ENCODE peak calls at places on chromosome X, in seven cellular contexts. I is suprapubic skin, H is psoas muscle, K is heart right ventricle, B is hepatocyte, G is GM12878, M is SK-N-SH. F is an unnamed sample. For H3K27me3 and H3K4me1, the result is how much of the 10 kb centered on the place peaks cover.

GRCh38 chrX:87338510-87338909 is 179.1 kb upstream of the KLHL4 start:
- DNase-seq in I (no peak), H (no peak), K (no peak), B (peak), G (no peak), M (no peak), F (no peak)

GRCh38 chrX:70669120-70669519 is 224.5 kb downstream of the DLG3 start:
- DNase-seq in I (no peak), H (no peak), K (no peak), B (peak), G (no peak), M (no peak), F (no peak)

GRCh38 chrX:48045410-48046311 is 25.8 kb downstream of the ZNF630 start:
- DNase-seq in I (no peak), H (peak), K (peak), B (peak), G (no peak), M (no peak), F (no peak)

GRCh38 chrX:80285131-80285773 is 135.0 kb upstream of the TENT5D start:
- DNase-seq in I (no peak), H (no peak), K (no peak), B (peak), G (no peak), M (peak), F (no peak)

GRCh38 chrX:46979340-46979739 is 67.1 kb downstream of the JADE3 start:
- DNase-seq in I (no peak), H (no peak), K (no peak), B (no peak), G (no peak), M (no peak), F (no peak)

GRCh38 chrX:72045552-72046277 is 86.0 kb downstream of the RTL5 start:
- DNase-seq in I (no peak), H (no peak), K (no peak), B (no peak), G (no peak), M (peak), F (no peak)

GRCh38 chrX:48468693-48469691 is 1.1 kb downstream of the SLC38A5 start:
- DNase-seq in I (no peak), H (no peak), K (no peak), B (no peak), G (no peak), M (no peak), F (peak)

GRCh38 chrX:102654696-102655095 is 3.4 kb downstream of the GPRASP1 start:
- DNase-seq in I (no peak), H (no peak), K (no peak), B (no peak), G (no peak), M (no peak), F (no peak)

GRCh38 chrX:12890467-12890866 is 16.0 kb upstream of the TLR8 start:
- DNase-seq in I (no peak), H (no peak), K (no peak), B (no peak), G (peak), M (no peak), F (no peak)

GRCh38 chrX:16771483-16772398 is 14.5 kb upstream of the TXLNG start:
- DNase-seq in I (no peak), H (no peak), K (no peak), B (peak), G (no peak), M (peak), F (no peak)

GRCh38 chrX:1144293-1144692 is 68.2 kb downstream of the CRLF2 start:
- DNase-seq in I (no peak), H (no peak), K (no peak), B (no peak), G (no peak), M (no peak), F (no peak)

GRCh38 chrX:3346436-3347329 is at the start of gene MXRA5:
- DNase-seq in I (no peak), H (no peak), K (peak), B (peak), G (no peak), M (peak), F (peak)

GRCh38 chrX:153723351-153724251 is 586 bp downstream of the BCAP31 start:
- DNase-seq in I (no peak), H (no peak), K (peak), B (peak), G (no peak), M (peak), F (peak)

GRCh38 chrX:21968333-21968732 is 27.8 kb downstream of the SMS start:
- DNase-seq in I (no peak), H (no peak), K (no peak), B (no peak), G (no peak), M (no peak), F (no peak)

GRCh38 chrX:153722704-153723350 is 1.4 kb downstream of the BCAP31 start:
- DNase-seq in I (no peak), H (no peak), K (no peak), B (no peak), G (no peak), M (no peak), F (no peak)

GRCh38 chrX:24561121-24561520 is 86.0 kb downstream of the PCYT1B start:
- DNase-seq in I (no peak), H (no peak), K (no peak), B (no peak), G (no peak), M (peak), F (no peak)

GRCh38 chrX:134186362-134187121 is 50.4 kb upstream of the CCDC160 start:
- DNase-seq in I (no peak), H (no peak), K (no peak), B (no peak), G (peak), M (no peak), F (no peak)

GRCh38 chrX:111181883-111182400 is 86.0 kb downstream of the PAK3 start:
- DNase-seq in I (no peak), H (no peak), K (no peak), B (no peak), G (no peak), M (no peak), F (no peak)

GRCh38 chrX:41661366-41662095 is 27.2 kb upstream of the GPR34 start:
- DNase-seq in I (no peak), H (no peak), K (no peak), B (no peak), G (no peak), M (no peak), F (no peak)

GRCh38 chrX:114599305-114599704 is 15.4 kb downstream of the HTR2C start:
- DNase-seq in I (no peak), H (no peak), K (no peak), B (no peak), G (no peak), M (no peak), F (no peak)

GRCh38 chrX:115531818-115532403 is 29.1 kb upstream of the PLS3 start:
- DNase-seq in I (no peak), H (no peak), K (no peak), B (no peak), G (no peak), M (no peak), F (no peak)

GRCh38 chrX:20237864-20238263 is 28.8 kb downstream of the RPS6KA3 start:
- DNase-seq in I (no peak), H (no peak), K (no peak), B (no peak), G (no peak), M (no peak), F (no peak)

GRCh38 chrX:134693644-134694043 is 35.4 kb upstream of the PLAC1 start:
- DNase-seq in I (no peak), H (no peak), K (no peak), B (no peak), G (no peak), M (no peak), F (no peak)

GRCh38 chrX:118536687-118537461 is 41.3 kb downstream of the DOCK11 start:
- DNase-seq in I (no peak), H (no peak), K (no peak), B (no peak), G (peak), M (peak), F (no peak)

DNA sequence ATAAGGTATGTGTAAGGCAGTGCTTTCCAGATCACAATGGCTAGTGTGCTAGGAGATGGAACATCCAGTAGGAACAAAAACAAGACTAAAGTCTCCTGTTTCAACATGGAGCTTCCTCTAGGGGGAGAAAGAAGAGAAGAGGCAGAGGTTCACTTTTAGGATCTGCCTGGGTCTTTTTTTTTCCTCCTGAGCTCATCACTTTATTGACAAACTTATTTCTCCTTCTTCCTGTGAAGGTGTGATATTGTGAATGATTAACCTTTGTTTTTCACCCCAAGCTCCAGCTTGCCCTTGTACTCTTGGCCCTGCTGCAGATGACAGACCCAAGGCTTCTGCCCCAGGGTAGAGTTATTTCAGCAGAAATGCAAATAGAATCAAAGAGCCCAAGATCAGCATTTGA is 13.5 kb downstream of the PAGE4 start:
- DNase-seq in I (no peak), H (no peak), K (no peak), B (no peak), G (no peak), M (no peak), F (no peak)
- H3K27me3 ChIP-seq in I (under half), H (under half), K (under half), B (under half), G (under half), M (under half), F (under half)

DNA sequence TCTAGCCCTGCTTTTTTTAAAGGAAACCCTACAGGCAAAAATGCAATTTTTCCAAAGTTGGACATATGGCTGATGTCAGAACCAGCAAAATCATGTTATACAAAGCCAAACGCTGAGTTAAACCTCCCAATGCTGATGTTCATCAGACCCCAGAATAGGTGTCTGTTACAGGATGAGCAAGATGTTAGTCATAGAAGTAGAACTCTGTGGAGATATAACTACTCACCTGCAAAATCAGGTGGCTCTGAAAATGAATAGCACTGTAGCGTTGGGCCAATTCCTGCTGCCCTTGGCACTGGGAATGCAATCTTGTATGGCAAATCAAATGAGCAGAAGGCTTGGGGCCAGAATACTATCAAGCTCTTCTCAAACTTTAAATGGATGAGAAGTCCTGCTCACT is 634.1 kb downstream of the RPA4 start:
- DNase-seq in I (no peak), H (no peak), K (no peak), B (no peak), G (no peak), M (no peak), F (no peak)
- H3K4me1 ChIP-seq in I (under half), H (under half), K (under half), B (under half), G (under half), M (under half), F (under half)

DNA sequence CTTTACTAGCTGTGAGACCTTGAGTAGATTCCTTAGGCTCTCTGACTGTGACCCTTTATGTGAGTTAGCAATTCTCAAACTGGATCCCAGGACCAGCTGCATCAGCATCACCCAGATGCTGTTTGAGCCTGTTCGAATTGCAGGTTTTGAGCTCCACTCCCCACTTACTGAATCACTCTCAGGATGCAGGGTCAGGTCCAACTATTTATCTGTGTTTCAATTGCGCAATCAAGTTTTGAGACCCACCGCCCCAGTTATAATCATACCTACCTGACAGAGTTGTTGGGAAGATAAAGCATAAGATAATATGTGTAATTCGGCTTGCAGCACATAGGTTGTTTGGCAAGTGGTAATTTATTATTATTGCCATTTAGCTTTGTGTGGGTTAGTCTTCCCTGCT is 155.8 kb upstream of the DGKK start:
- DNase-seq in I (no peak), H (no peak), K (no peak), B (no peak), G (no peak), M (no peak), F (no peak)
- H3K27me3 ChIP-seq in I (under half), H (under half), K (under half), B (under half), G (under half), M (under half), F (under half)

DNA sequence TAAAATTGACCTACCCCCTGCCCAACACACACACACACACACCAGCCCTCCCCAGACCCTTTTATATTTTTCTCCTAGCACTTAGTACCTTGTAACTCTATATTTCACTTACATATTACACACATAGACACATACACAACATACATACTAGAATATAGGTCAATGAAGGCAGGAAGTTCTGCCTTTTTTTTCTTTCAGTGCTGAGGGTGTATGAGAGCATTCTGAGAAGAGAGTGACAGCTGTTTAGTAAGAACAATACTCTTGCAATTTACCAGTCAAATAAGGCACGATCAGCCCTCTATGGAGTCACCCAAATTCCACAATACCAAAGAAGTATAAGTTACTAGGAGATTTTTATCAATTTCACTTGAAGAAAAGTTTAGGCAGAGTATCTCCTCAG is 33.5 kb downstream of the ACE2 start:
- DNase-seq in I (no peak), H (no peak), K (no peak), B (no peak), G (no peak), M (no peak), F (no peak)
- H3K4me1 ChIP-seq in I (under half), H (under half), K (under half), B (under half), G (under half), M (under half), F (under half)

GRCh38 chrX:9569875-9570274 is 105.0 kb downstream of the TBL1X start:
- DNase-seq in I (no peak), H (no peak), K (no peak), B (no peak), G (no peak), M (no peak), F (no peak)
- H3K27me3 ChIP-seq in I (under half), H (under half), K (under half), B (under half), G (under half), M (under half), F (under half)

GRCh38 chrX:132776486-132777210 is 181.8 kb downstream of the HS6ST2 start:
- DNase-seq in I (no peak), H (no peak), K (no peak), B (no peak), G (no peak), M (no peak), F (no peak)
- H3K4me1 ChIP-seq in I (under half), H (under half), K (under half), B (under half), G (under half), M (under half), F (under half)

GRCh38 chrX:18075603-18076002 is 145.1 kb downstream of the BEND2 start:
- DNase-seq in I (no peak), H (no peak), K (no peak), B (no peak), G (no peak), M (no peak), F (no peak)

DNA sequence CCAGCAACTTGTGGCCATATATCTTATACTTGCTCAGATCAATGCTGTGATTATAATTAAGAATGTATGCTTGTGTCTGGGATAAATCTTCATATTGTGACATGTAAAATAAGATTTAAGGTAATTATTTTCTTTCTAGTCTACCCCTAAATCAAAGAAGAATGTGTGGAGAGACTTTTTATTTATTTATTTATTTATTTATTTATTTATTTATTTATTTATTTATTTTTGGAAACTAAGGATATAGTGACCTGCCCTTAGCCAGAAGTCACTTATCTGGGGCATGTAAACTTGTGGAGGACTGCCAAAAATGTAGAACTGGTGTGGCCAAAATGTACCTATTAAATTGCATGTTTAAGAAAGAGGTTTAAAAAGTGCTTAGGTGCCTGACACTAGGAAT is 144.3 kb downstream of the BEND2 start:
- DNase-seq in I (no peak), H (no peak), K (no peak), B (no peak), G (no peak), M (no peak), F (no peak)
- H3K27me3 ChIP-seq in I (under half), H (under half), K (under half), B (under half), G (under half), M (under half), F (under half)

GRCh38 chrX:30714138-30714537 is 60.9 kb downstream of the GK start:
- DNase-seq in I (no peak), H (no peak), K (no peak), B (no peak), G (no peak), M (no peak), F (no peak)
- H3K4me1 ChIP-seq in I (under half), H (under half), K (under half), B (under half), G (under half), M (under half), F (under half)

GRCh38 chrX:140502491-140503229 is 2.2 kb downstream of the SOX3 start:
- DNase-seq in I (no peak), H (no peak), K (no peak), B (no peak), G (no peak), M (peak), F (no peak)

GRCh38 chrX:140503230-140503585 is 1.7 kb downstream of the SOX3 start:
- DNase-seq in I (no peak), H (no peak), K (no peak), B (no peak), G (no peak), M (peak), F (no peak)

GRCh38 chrX:140501321-140501720 is 3.5 kb downstream of the SOX3 start:
- DNase-seq in I (no peak), H (no peak), K (no peak), B (no peak), G (no peak), M (no peak), F (peak)

GRCh38 chrX:140501940-140502468 is 2.9 kb downstream of the SOX3 start:
- DNase-seq in I (no peak), H (no peak), K (no peak), B (no peak), G (no peak), M (no peak), F (no peak)

DNA sequence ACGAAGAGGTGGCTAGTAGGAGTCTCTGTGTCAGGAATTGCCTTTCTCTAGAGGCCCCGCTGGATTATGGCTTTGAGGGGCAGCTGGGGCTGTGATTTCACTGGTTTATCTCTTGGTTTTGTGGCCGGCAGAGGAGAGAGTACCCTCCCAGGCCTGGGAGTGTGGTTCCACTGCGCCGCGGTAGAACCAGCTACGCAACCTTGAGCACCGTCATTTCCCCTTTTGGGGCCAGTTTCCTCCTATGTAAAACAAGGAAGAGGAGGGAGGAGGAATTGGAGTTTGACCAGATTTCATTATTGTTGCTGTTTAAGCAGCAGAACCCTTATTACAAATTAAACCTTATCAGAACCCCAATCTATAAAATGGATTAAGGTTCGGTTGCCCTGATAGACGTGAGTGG is 4.4 kb downstream of the SOX3 start:
- DNase-seq in I (no peak), H (no peak), K (no peak), B (no peak), G (no peak), M (no peak), F (no peak)
- H3K27me3 ChIP-seq in I (half or more), H (under half), K (under half), B (half or more), G (under half), M (half or more), F (under half)

GRCh38 chrX:74448669-74449068 is 27.4 kb downstream of the SLC16A2 start:
- DNase-seq in I (no peak), H (no peak), K (no peak), B (no peak), G (no peak), M (no peak), F (no peak)
- H3K4me1 ChIP-seq in I (under half), H (under half), K (under half), B (under half), G (under half), M (under half), F (under half)